ENCODE peak calls at places on chromosomes 4 and X, in five cellular contexts. M is kidney, B is transverse colon, Z is right atrium auricular region, D is PC-3. K is an unnamed sample.

GRCh38 chrX:45083314-45083713 is 117.4 kb downstream of the DIPK2B start:
- DNase-seq in M (no peak), Z (no peak), B (no peak), D (no peak), K (no peak)

GRCh38 chr4:25938251-25939186 is 24.5 kb downstream of the SMIM20 start:
- DNase-seq in Z (peak; percentile 72), D (peak; percentile 5), M (no peak), B (no peak), K (peak; percentile 76)

GRCh38 chr4:153649572-153649991 is 34.5 kb upstream of the TLR2 start:
- DNase-seq in M (no peak), D (peak; percentile 62), B (no peak), Z (no peak), K (no peak)

GRCh38 chrX:15474058-15474457 is 19.1 kb downstream of the PIR start:
- DNase-seq in D (no peak), B (no peak), M (no peak), Z (no peak), K (no peak)

GRCh38 chr4:20251061-20251795 is 477 bp upstream of the SLIT2 start:
- DNase-seq in D (peak; percentile 13), Z (no peak), M (no peak), B (no peak), K (no peak)

GRCh38 chr4:100348472-100348871 is 158.2 kb upstream of the DDIT4L start:
- DNase-seq in M (no peak), D (peak; percentile 88), Z (no peak), B (no peak), K (no peak)

GRCh38 chr4:7171191-7171900 is 21.0 kb upstream of the SORCS2 start:
- DNase-seq in Z (no peak), D (no peak), B (no peak), M (no peak), K (no peak)

GRCh38 chr4:72418458-72418857 is 150.6 kb downstream of the ADAMTS3 start:
- DNase-seq in D (peak; percentile 90), Z (no peak), B (no peak), M (no peak), K (peak; percentile 82)

GRCh38 chrX:97846228-97846627 is 962.5 kb downstream of the RPA4 start:
- DNase-seq in B (no peak), M (peak; percentile 54), D (no peak), Z (no peak), K (no peak)

GRCh38 chr4:36609631-36610030 is 328.2 kb downstream of the DTHD1 start:
- DNase-seq in Z (no peak), M (no peak), B (no peak), D (no peak), K (no peak)

GRCh38 chr4:90328558-90328957 is 201.4 kb downstream of the CCSER1 start:
- DNase-seq in M (no peak), D (peak; percentile 67), B (peak; percentile 33), Z (no peak), K (peak; percentile 17)

GRCh38 chr4:16222957-16223527 is 3.2 kb downstream of the TAPT1 start:
- DNase-seq in B (no peak), M (no peak), D (no peak), Z (no peak), K (no peak)

GRCh38 chr4:36716874-36717273 is 435.5 kb downstream of the DTHD1 start:
- DNase-seq in Z (no peak), M (no peak), D (peak; percentile 7), B (no peak), K (no peak)

GRCh38 chr4:91746551-91746950 is 557.2 kb upstream of the GRID2 start:
- DNase-seq in D (no peak), Z (no peak), M (no peak), B (no peak), K (no peak)

GRCh38 chrX:71953391-71953790 is 42.7 kb downstream of the NHSL2 start:
- DNase-seq in B (no peak), M (no peak), Z (no peak), D (no peak), K (no peak)

GRCh38 chr4:26058537-26058936 is 144.5 kb downstream of the SMIM20 start:
- DNase-seq in Z (no peak), M (no peak), B (no peak), D (no peak), K (no peak)

GRCh38 chrX:149511081-149511480 is 6.0 kb upstream of the IDS start:
- DNase-seq in Z (no peak), M (no peak), B (no peak), D (peak; percentile 95), K (no peak)

GRCh38 chr4:167021545-167022155 is 212.6 kb downstream of the SPOCK3 start:
- DNase-seq in Z (peak; percentile 78), M (peak; percentile 64), B (peak; percentile 56), D (peak; percentile 74), K (peak; percentile 43)

GRCh38 chrX:113586281-113586898 is 745.8 kb upstream of the AMOT start:
- DNase-seq in Z (no peak), M (peak; percentile 37), D (no peak), B (no peak), K (no peak)

GRCh38 chr4:128803783-128804182 is 5.7 kb upstream of the JADE1 start:
- DNase-seq in Z (no peak), B (no peak), D (no peak), M (no peak), K (no peak)

GRCh38 chr4:73309211-73309610 is 50.6 kb upstream of the ANKRD17 start:
- DNase-seq in M (no peak), D (peak; percentile 59), Z (no peak), B (no peak), K (no peak)

GRCh38 chrX:153939573-153939972 is 4.7 kb upstream of the NAA10 start:
- DNase-seq in Z (no peak), B (no peak), D (no peak), M (peak; percentile 67), K (no peak)

GRCh38 chrX:107228486-107228819 is 22.0 kb downstream of the DNAAF6 start:
- DNase-seq in B (no peak), D (no peak), Z (no peak), M (no peak), K (no peak)

GRCh38 chr4:41719417-41719816 is 29.1 kb downstream of the PHOX2B start:
- DNase-seq in D (peak; percentile 36), M (no peak), Z (no peak), B (no peak), K (no peak)

GRCh38 chr4:40909363-40909876 is 159.7 kb downstream of the NSUN7 start:
- DNase-seq in B (no peak), Z (no peak), M (no peak), D (peak; percentile 85), K (peak; percentile 50)

GRCh38 chrX:146907391-146908240 is 93.1 kb upstream of the CXorf51A start:
- DNase-seq in D (no peak), Z (no peak), B (no peak), M (no peak), K (no peak)

GRCh38 chrX:150772150-150772970 is 79.2 kb downstream of the MTMR1 start:
- DNase-seq in M (peak; percentile 89), Z (peak; percentile 73), D (peak; percentile 81), B (peak; percentile 82), K (peak; percentile 80)

GRCh38 chrX:123084797-123085196 is 99.3 kb upstream of the GRIA3 start:
- DNase-seq in M (no peak), Z (no peak), D (peak; percentile 16), B (no peak), K (no peak)

GRCh38 chrX:123085311-123085940 is 98.7 kb upstream of the GRIA3 start:
- DNase-seq in D (no peak), B (no peak), Z (no peak), M (no peak), K (no peak)

GRCh38 chrX:123088331-123088730 is 95.7 kb upstream of the GRIA3 start:
- DNase-seq in B (no peak), Z (no peak), M (no peak), D (no peak), K (no peak)

GRCh38 chrX:123087326-123087725 is 96.8 kb upstream of the GRIA3 start:
- DNase-seq in M (no peak), Z (no peak), D (peak; percentile 14), B (no peak), K (no peak)

GRCh38 chrX:123086768-123087167 is 97.3 kb upstream of the GRIA3 start:
- DNase-seq in M (no peak), D (no peak), B (no peak), Z (no peak), K (no peak)
- H3K4me1 ChIP-seq in M (no peaks in the 10 kb centered on the region), D (no peaks in the 10 kb centered on the region), B (no peaks in the 10 kb centered on the region), Z (no peaks in the 10 kb centered on the region), K (no peaks in the 10 kb centered on the region)

DNA sequence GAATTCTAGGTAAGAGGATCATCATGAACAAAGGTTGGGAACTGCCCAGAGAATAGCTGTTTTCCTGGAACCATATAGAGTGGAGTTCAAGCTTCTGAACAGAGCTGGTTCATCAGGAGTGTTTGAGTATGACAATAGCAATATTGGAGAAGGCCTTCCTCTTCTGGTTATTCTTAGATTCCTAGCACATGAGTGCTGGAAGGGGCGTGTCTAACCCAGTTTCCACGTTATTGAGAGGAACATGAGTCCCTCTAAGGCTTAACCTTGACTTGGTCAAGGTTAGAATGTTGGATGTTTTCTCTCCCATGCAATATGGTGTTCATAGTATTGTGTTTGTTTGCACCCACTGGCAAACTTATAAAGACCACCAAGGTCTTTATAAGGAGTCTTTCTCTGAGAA is 101.3 kb downstream of the TSPAN7 start:
- DNase-seq in B (no peak), Z (no peak), M (no peak), D (no peak), K (no peak)
- H3K27ac ChIP-seq in B (no peak overlapping the region), Z (no peak overlapping the region), M (no peak overlapping the region), D (no peak overlapping the region), K (no peak overlapping the region)

GRCh38 chr4:2261853-2262144 is at the start of gene MXD4:
- DNase-seq in Z (no peak), M (no peak), D (no peak), B (no peak), K (no peak)
- H3K4me1 ChIP-seq in Z (peaks cover 71% of the 10 kb centered on the region), M (peaks cover 10% of the 10 kb centered on the region), D (peaks cover 8% of the 10 kb centered on the region), B (peaks cover 54% of the 10 kb centered on the region), K (peaks cover 71% of the 10 kb centered on the region)

DNA sequence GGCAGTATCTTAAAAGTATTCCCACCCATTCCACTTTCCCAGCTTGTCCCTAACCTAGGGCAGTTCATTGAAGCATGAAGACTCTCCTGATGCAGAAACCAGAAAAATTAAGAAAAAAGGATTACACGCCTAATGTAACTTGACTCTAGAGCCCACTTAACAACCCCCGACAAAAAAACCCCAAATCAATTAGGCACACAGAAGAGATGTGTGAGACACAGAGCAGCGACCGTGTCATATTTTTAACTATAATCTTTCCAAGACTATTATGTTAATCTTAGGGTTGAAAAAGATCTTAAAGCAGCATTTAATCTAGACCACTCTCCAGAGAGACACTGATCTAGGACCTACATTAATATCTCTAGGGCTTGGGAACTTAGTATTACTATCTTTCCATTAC is 1.3 kb downstream of the YTHDC1 start:
- DNase-seq in Z (no peak), M (no peak), D (no peak), B (no peak), K (no peak)
- H3K27ac ChIP-seq in Z (peak overlapping the region; percentile 97), M (peak overlapping the region; percentile 98), D (peak overlapping the region; percentile 78), B (peak overlapping the region; percentile 95), K (no peak overlapping the region)

GRCh38 chr4:67468801-67469200 is 76.5 kb downstream of the CENPC start:
- DNase-seq in M (no peak), Z (no peak), B (no peak), D (no peak), K (no peak)
- H3K4me1 ChIP-seq in M (no peaks in the 10 kb centered on the region), Z (peaks cover 6% of the 10 kb centered on the region), B (no peaks in the 10 kb centered on the region), D (no peaks in the 10 kb centered on the region), K (no peaks in the 10 kb centered on the region)